ENCODE peak calls at places on chromosomes 7 and 10, in six cellular contexts. One of them, this sample, is unnamed.

GRCh38 chr7:30977896-30978564 is 14.3 kb downstream of the GHRHR start:
- DNase-seq in CD8-positive, alpha-beta memory T cell: no peak
- DNase-seq in heart right ventricle: no peak
- DNase-seq in breast epithelium: no peak
- DNase-seq in upper lobe of right lung: peak; percentile 65
- DNase-seq in cardiac muscle cell: peak; percentile 33
- DNase-seq in this sample: peak; percentile 50

GRCh38 chr7:108193593-108194498 is 63.7 kb upstream of the LAMB4 start:
- DNase-seq in CD8-positive, alpha-beta memory T cell: no peak
- DNase-seq in heart right ventricle: no peak
- DNase-seq in breast epithelium: no peak
- DNase-seq in upper lobe of right lung: no peak
- DNase-seq in cardiac muscle cell: no peak
- DNase-seq in this sample: no peak

GRCh38 chr10:51937736-51938135 is 238.3 kb upstream of the CSTF2T start:
- DNase-seq in CD8-positive, alpha-beta memory T cell: no peak
- DNase-seq in heart right ventricle: no peak
- DNase-seq in breast epithelium: no peak
- DNase-seq in upper lobe of right lung: no peak
- DNase-seq in cardiac muscle cell: peak; percentile 79
- DNase-seq in this sample: no peak

GRCh38 chr10:121899727-121900126 is 28.1 kb downstream of the ATE1 start:
- DNase-seq in CD8-positive, alpha-beta memory T cell: no peak
- DNase-seq in heart right ventricle: no peak
- DNase-seq in breast epithelium: no peak
- DNase-seq in upper lobe of right lung: no peak
- DNase-seq in cardiac muscle cell: no peak
- DNase-seq in this sample: no peak

GRCh38 chr7:151339651-151340377 is 1.8 kb upstream of the NUB1 start:
- DNase-seq in CD8-positive, alpha-beta memory T cell: peak; percentile 28
- DNase-seq in heart right ventricle: no peak
- DNase-seq in breast epithelium: no peak
- DNase-seq in upper lobe of right lung: no peak
- DNase-seq in cardiac muscle cell: no peak
- DNase-seq in this sample: no peak

GRCh38 chr7:55570218-55570873 is 2.0 kb downstream of the VOPP1 start:
- DNase-seq in CD8-positive, alpha-beta memory T cell: peak; percentile 33
- DNase-seq in heart right ventricle: no peak
- DNase-seq in breast epithelium: no peak
- DNase-seq in upper lobe of right lung: no peak
- DNase-seq in cardiac muscle cell: no peak
- DNase-seq in this sample: no peak

GRCh38 chr10:129741280-129741977 is 222.6 kb downstream of the EBF3 start:
- DNase-seq in CD8-positive, alpha-beta memory T cell: no peak
- DNase-seq in heart right ventricle: no peak
- DNase-seq in breast epithelium: peak; percentile 38
- DNase-seq in upper lobe of right lung: no peak
- DNase-seq in cardiac muscle cell: no peak
- DNase-seq in this sample: no peak

GRCh38 chr10:102673961-102674511 is 29.8 kb downstream of the TRIM8 start:
- DNase-seq in CD8-positive, alpha-beta memory T cell: peak; percentile 82
- DNase-seq in heart right ventricle: peak; percentile 71
- DNase-seq in breast epithelium: no peak
- DNase-seq in upper lobe of right lung: peak; percentile 78
- DNase-seq in cardiac muscle cell: peak; percentile 92
- DNase-seq in this sample: no peak

GRCh38 chr7:98222533-98223195 is 11.4 kb downstream of the BHLHA15 start:
- DNase-seq in CD8-positive, alpha-beta memory T cell: no peak
- DNase-seq in heart right ventricle: no peak
- DNase-seq in breast epithelium: no peak
- DNase-seq in upper lobe of right lung: peak; percentile 63
- DNase-seq in cardiac muscle cell: no peak
- DNase-seq in this sample: no peak
- H3K36me3 ChIP-seq in CD8-positive, alpha-beta memory T cell: no peaks in the 10 kb centered on the region
- H3K36me3 ChIP-seq in heart right ventricle: peaks cover 86% of the 10 kb centered on the region
- H3K36me3 ChIP-seq in breast epithelium: no peaks in the 10 kb centered on the region
- H3K36me3 ChIP-seq in upper lobe of right lung: peaks cover 54% of the 10 kb centered on the region
- H3K36me3 ChIP-seq in cardiac muscle cell: no peaks in the 10 kb centered on the region
- H3K36me3 ChIP-seq in this sample: no peaks in the 10 kb centered on the region

GRCh38 chr7:137880432-137880831 is 33.7 kb upstream of the DGKI start:
- DNase-seq in CD8-positive, alpha-beta memory T cell: no peak
- DNase-seq in heart right ventricle: no peak
- DNase-seq in breast epithelium: no peak
- DNase-seq in upper lobe of right lung: no peak
- DNase-seq in cardiac muscle cell: peak; percentile 89
- DNase-seq in this sample: no peak

GRCh38 chr7:137882806-137883205 is 36.0 kb upstream of the DGKI start:
- DNase-seq in CD8-positive, alpha-beta memory T cell: no peak
- DNase-seq in heart right ventricle: no peak
- DNase-seq in breast epithelium: no peak
- DNase-seq in upper lobe of right lung: no peak
- DNase-seq in cardiac muscle cell: no peak
- DNase-seq in this sample: no peak

GRCh38 chr7:137879357-137880158 is 32.8 kb upstream of the DGKI start:
- DNase-seq in CD8-positive, alpha-beta memory T cell: no peak
- DNase-seq in heart right ventricle: no peak
- DNase-seq in breast epithelium: no peak
- DNase-seq in upper lobe of right lung: no peak
- DNase-seq in cardiac muscle cell: peak; percentile 43
- DNase-seq in this sample: peak; percentile 20

GRCh38 chr7:137882261-137882668 is 35.5 kb upstream of the DGKI start:
- DNase-seq in CD8-positive, alpha-beta memory T cell: no peak
- DNase-seq in heart right ventricle: no peak
- DNase-seq in breast epithelium: no peak
- DNase-seq in upper lobe of right lung: no peak
- DNase-seq in cardiac muscle cell: peak; percentile 94
- DNase-seq in this sample: no peak

DNA sequence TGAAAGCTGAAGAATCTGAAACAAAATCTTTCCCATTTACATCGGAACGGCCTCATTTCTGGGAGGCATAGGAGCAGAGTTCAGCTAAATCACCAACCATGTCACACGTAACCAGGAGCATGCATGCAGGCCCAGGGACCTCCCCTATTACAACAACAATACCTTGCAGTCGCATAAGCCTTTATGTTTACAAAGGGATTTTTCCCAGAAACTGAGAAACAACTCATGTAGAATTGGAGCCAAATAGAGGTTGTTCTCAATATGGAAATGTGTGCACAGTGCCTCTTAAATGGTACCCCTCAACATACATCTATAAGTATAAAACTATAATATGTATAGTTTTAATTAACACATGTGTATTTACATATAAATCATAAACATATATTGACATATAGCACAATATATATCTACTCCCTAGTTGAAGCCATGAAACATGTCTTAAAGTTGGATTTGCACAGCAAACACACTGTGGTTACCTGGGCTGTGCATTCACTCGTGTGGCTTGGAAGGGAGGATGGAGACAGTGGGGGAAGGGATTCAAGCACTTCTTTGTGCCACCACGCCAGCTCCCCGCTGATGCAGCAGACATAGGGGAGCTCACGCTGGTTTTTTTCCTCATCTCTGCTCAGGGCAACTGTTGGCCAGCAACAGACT is 35.0 kb upstream of the DGKI start:
- DNase-seq in CD8-positive, alpha-beta memory T cell: no peak
- DNase-seq in heart right ventricle: no peak
- DNase-seq in breast epithelium: no peak
- DNase-seq in upper lobe of right lung: no peak
- DNase-seq in cardiac muscle cell: no peak
- DNase-seq in this sample: no peak
- H3K36me3 ChIP-seq in CD8-positive, alpha-beta memory T cell: peaks cover 34% of the 10 kb centered on the region
- H3K36me3 ChIP-seq in heart right ventricle: peaks cover 96% of the 10 kb centered on the region
- H3K36me3 ChIP-seq in breast epithelium: peaks cover 25% of the 10 kb centered on the region
- H3K36me3 ChIP-seq in upper lobe of right lung: peaks cover 93% of the 10 kb centered on the region
- H3K36me3 ChIP-seq in cardiac muscle cell: peaks cover 35% of the 10 kb centered on the region
- H3K36me3 ChIP-seq in this sample: peaks cover 11% of the 10 kb centered on the region

DNA sequence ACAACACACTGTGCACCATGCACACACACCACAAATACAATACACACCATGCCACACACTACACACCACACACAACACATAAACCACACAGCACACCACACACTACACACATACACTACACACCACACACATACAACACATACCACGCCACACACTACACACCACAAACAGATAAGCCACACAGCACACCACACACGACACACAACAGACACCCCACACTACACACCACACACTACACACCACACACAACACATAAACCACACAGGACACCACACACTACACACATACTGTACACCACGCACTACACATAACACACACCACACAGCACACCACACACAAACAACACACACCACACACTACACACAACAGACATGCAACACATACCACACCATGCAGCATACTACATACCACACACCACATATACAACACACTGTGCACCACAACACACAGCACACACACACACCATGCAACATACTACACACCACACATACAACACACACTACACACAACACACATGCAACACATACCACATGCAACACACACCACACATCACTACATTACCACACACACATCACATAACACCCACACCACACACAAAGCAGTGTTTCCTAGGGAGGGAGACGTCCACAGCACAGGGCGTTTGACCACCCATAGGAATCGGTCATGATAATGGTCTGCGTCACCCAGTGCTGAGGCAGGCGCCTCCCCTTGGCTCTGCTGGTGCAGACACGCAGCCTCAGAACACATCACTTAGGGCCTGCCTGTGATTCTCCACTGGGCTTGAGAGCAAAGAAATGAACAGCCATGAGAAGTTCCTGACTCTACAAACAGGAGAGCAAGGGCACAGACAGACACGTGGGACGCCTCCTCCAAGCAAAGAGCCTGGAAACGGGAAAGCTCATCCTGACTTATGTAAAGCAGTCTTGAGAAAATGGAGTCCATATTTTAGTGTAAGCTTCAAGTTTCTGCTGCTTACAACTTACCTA is 458.3 kb downstream of the PTPRN2 start:
- DNase-seq in CD8-positive, alpha-beta memory T cell: no peak
- DNase-seq in heart right ventricle: no peak
- DNase-seq in breast epithelium: no peak
- DNase-seq in upper lobe of right lung: peak; percentile 7
- DNase-seq in cardiac muscle cell: no peak
- DNase-seq in this sample: no peak
- H3K36me3 ChIP-seq in CD8-positive, alpha-beta memory T cell: no peaks in the 10 kb centered on the region
- H3K36me3 ChIP-seq in heart right ventricle: no peaks in the 10 kb centered on the region
- H3K36me3 ChIP-seq in breast epithelium: no peaks in the 10 kb centered on the region
- H3K36me3 ChIP-seq in upper lobe of right lung: no peaks in the 10 kb centered on the region
- H3K36me3 ChIP-seq in cardiac muscle cell: no peaks in the 10 kb centered on the region
- H3K36me3 ChIP-seq in this sample: no peaks in the 10 kb centered on the region

GRCh38 chr10:95399167-95399566 is 108.4 kb upstream of the PDLIM1 start:
- DNase-seq in CD8-positive, alpha-beta memory T cell: no peak
- DNase-seq in heart right ventricle: no peak
- DNase-seq in breast epithelium: no peak
- DNase-seq in upper lobe of right lung: no peak
- DNase-seq in cardiac muscle cell: no peak
- DNase-seq in this sample: no peak
- H3K36me3 ChIP-seq in CD8-positive, alpha-beta memory T cell: no peaks in the 10 kb centered on the region
- H3K36me3 ChIP-seq in heart right ventricle: peaks cover 24% of the 10 kb centered on the region
- H3K36me3 ChIP-seq in breast epithelium: peaks cover 8% of the 10 kb centered on the region
- H3K36me3 ChIP-seq in upper lobe of right lung: peaks cover 16% of the 10 kb centered on the region
- H3K36me3 ChIP-seq in cardiac muscle cell: peaks cover 28% of the 10 kb centered on the region
- H3K36me3 ChIP-seq in this sample: peaks cover 5% of the 10 kb centered on the region

DNA sequence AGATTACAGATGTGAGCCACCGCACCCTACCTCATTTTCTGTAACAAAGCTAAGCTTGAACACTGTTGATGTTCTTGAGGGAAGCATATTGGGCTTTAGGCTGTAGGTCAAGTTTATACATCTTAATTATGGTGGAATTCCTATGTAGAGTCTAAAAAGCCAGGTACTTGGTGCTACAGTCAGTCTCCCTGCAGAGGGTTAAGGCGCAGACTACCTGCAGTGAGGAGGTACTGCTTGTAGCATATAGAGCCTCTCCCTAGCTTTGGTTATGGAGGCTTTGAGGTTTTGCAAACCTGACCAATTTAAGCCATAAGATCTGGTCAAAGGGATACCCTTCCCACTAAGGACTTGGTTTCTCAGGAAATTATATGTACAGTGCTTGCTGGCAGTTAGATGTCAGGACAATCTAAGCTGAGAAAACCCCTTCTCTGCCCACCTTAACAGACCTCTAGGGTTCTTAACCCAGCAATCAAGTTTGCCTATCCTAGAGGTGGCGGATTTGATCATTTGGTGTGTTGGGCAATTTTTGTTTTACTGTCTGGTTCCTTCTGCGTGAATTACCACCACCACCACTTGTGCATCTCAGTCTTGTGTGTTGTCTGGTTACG is 6.0 kb downstream of the PPIA start:
- DNase-seq in CD8-positive, alpha-beta memory T cell: no peak
- DNase-seq in heart right ventricle: no peak
- DNase-seq in breast epithelium: no peak
- DNase-seq in upper lobe of right lung: no peak
- DNase-seq in cardiac muscle cell: no peak
- DNase-seq in this sample: no peak
- H3K36me3 ChIP-seq in CD8-positive, alpha-beta memory T cell: peaks cover 41% of the 10 kb centered on the region
- H3K36me3 ChIP-seq in heart right ventricle: peaks cover 71% of the 10 kb centered on the region
- H3K36me3 ChIP-seq in breast epithelium: no peaks in the 10 kb centered on the region
- H3K36me3 ChIP-seq in upper lobe of right lung: peaks cover 69% of the 10 kb centered on the region
- H3K36me3 ChIP-seq in cardiac muscle cell: peaks cover 37% of the 10 kb centered on the region
- H3K36me3 ChIP-seq in this sample: peaks cover 31% of the 10 kb centered on the region

GRCh38 chr10:132630156-132630555 is 92.6 kb downstream of the INPP5A start:
- DNase-seq in CD8-positive, alpha-beta memory T cell: no peak
- DNase-seq in heart right ventricle: no peak
- DNase-seq in breast epithelium: no peak
- DNase-seq in upper lobe of right lung: no peak
- DNase-seq in cardiac muscle cell: no peak
- DNase-seq in this sample: no peak

GRCh38 chr10:132628966-132629900 is 91.6 kb downstream of the INPP5A start:
- DNase-seq in CD8-positive, alpha-beta memory T cell: no peak
- DNase-seq in heart right ventricle: peak; percentile 9
- DNase-seq in breast epithelium: no peak
- DNase-seq in upper lobe of right lung: peak; percentile 46
- DNase-seq in cardiac muscle cell: no peak
- DNase-seq in this sample: no peak

GRCh38 chr10:132632091-132632561 is 94.5 kb downstream of the INPP5A start:
- DNase-seq in CD8-positive, alpha-beta memory T cell: no peak
- DNase-seq in heart right ventricle: peak; percentile 76
- DNase-seq in breast epithelium: no peak
- DNase-seq in upper lobe of right lung: peak; percentile 62
- DNase-seq in cardiac muscle cell: no peak
- DNase-seq in this sample: no peak

GRCh38 chr10:132631348-132631735 is 93.8 kb downstream of the INPP5A start:
- DNase-seq in CD8-positive, alpha-beta memory T cell: no peak
- DNase-seq in heart right ventricle: peak; percentile 77
- DNase-seq in breast epithelium: no peak
- DNase-seq in upper lobe of right lung: peak; percentile 64
- DNase-seq in cardiac muscle cell: peak; percentile 81
- DNase-seq in this sample: no peak

DNA sequence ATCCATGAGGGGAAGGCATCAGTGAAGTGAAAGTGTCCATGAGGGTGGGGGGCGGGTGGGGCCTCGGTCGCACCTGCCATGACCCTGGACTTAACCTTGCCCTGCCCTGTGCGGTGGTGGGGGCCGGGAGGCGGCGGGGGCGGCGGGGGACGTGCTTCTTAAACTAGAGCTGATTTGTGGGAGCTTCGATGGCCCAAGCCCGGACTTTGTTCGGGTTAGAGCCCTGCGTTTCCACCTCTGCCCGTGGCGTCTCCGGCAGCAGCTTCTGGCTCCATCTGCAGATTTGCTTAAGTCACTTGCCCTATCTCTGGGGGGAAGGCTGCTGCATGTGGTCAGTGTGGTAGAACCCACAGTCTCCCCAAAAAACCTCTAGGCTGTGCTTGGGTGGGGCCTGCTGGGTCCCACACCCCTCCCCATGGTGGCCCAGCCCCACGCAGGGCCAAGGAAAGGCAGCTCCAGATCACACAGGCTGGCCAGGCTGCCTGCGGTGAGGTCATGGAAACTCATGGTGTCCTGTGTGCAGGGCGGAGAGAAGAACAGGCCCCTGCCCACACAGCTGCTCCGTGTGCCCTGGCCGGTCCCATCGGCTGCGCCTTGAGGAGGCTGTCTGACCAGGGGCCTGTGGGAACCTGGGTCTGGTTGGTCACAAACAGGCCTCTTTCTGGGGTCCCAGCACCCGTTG is 93.2 kb downstream of the INPP5A start:
- DNase-seq in CD8-positive, alpha-beta memory T cell: no peak
- DNase-seq in heart right ventricle: peak; percentile 81
- DNase-seq in breast epithelium: no peak
- DNase-seq in upper lobe of right lung: no peak
- DNase-seq in cardiac muscle cell: peak; percentile 57
- DNase-seq in this sample: no peak
- H3K36me3 ChIP-seq in CD8-positive, alpha-beta memory T cell: no peaks in the 10 kb centered on the region
- H3K36me3 ChIP-seq in heart right ventricle: no peaks in the 10 kb centered on the region
- H3K36me3 ChIP-seq in breast epithelium: no peaks in the 10 kb centered on the region
- H3K36me3 ChIP-seq in upper lobe of right lung: no peaks in the 10 kb centered on the region
- H3K36me3 ChIP-seq in cardiac muscle cell: peaks cover 3% of the 10 kb centered on the region
- H3K36me3 ChIP-seq in this sample: no peaks in the 10 kb centered on the region

This sample was measured in iPS DF 6.9.